ENCODE peak calls at places on chromosomes 3 and 15, in four cellular contexts. L is GM12891, S is GM12878, M is K562. F is an unnamed sample.
A peak's percentile ranks its signal among the peaks of the same experiment; 100 is the strongest.

GRCh38 chr3:189530822-189531221 is 100.4 kb upstream of the TP63 start:
- DNase-seq in L (no peak), S (no peak), M (no peak), F (no peak)

GRCh38 chr3:43995078-43995928 is 246.4 kb upstream of the TOPAZ1 start:
- DNase-seq in L (no peak), S (no peak), M (no peak), F (no peak)

GRCh38 chr3:122324871-122325323 is at the start of gene CSTA:
- DNase-seq in L (no peak), S (no peak), M (no peak), F (peak; percentile 74)

GRCh38 chr15:70471517-70471916 is 291.8 kb downstream of the UACA start:
- DNase-seq in L (no peak), S (no peak), M (no peak), F (no peak)

GRCh38 chr3:132347095-132347494 is 29.9 kb downstream of the ACP3 start:
- DNase-seq in L (no peak), S (no peak), M (no peak), F (no peak)

GRCh38 chr3:21846976-21847375 is 96.0 kb upstream of the ZNF385D start:
- DNase-seq in L (no peak), S (no peak), M (no peak), F (no peak)

GRCh38 chr3:44227622-44228021 is 14.1 kb upstream of the TOPAZ1 start:
- DNase-seq in L (no peak), S (no peak), M (no peak), F (peak; percentile 47)

GRCh38 chr3:14208977-14209394 is 30.4 kb downstream of the LSM3 start:
- DNase-seq in L (no peak), S (no peak), M (no peak), F (no peak)

GRCh38 chr3:71813073-71813472 is 28.1 kb upstream of the PROK2 start:
- DNase-seq in L (no peak), S (no peak), M (no peak), F (no peak)

GRCh38 chr3:132660056-132660744 is at the start of gene UBA5:
- DNase-seq in L (peak; percentile 69), S (peak; percentile 30), M (peak; percentile 75), F (peak; percentile 50)

DNA sequence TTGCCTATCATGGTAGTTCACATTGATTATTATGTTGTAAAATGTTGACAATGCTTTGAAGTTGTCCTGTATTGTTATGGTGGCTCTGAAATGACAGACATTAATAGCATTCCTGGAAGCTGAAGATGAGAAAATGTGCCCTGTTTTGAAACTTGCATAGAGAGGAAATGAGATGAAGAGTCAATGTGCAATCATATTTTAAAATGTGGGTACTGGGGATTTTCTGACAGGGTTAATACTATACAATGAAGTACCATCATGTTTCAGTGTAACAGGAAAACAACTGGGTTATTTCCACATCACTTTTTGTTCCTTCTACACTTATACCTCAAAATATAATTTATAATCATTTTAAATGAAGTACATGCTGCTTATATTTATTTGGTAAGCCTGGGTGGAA is 2.9 kb downstream of the RBMS3 start:
- DNase-seq in L (no peak), S (no peak), M (no peak), F (no peak)
- TF ChIP-seq SPI1 in L (peak; percentile 31), S (peak; percentile 14), M (no peak), F (no peak)

DNA sequence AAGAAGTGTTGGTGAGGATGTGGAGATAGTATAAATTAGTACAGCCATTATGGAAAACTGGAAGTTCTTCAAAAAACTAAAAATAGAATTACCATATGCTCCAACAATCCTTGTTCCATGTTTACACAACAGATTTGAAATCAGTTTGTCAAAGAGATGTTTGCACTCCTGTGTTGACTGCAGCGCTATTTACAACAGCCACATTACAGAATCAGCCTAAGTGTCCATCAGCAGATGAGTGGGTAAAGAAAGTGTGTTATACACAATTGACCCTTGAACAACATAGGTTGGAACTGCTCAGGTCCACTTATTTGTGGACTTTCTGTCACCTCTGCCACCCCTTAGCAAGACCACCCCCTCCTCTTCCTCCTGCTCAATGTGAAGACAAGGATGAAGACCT is 34.7 kb downstream of the LMLN start:
- DNase-seq in L (no peak), S (no peak), M (no peak), F (no peak)
- TF ChIP-seq SPI1 in L (no peak), S (no peak), M (no peak), F (no peak)

GRCh38 chr3:99808163-99808794 is 9.4 kb upstream of the CMSS1 start:
- DNase-seq in L (no peak), S (no peak), M (peak; percentile 58), F (peak; percentile 42)
- TF ChIP-seq SPI1 in L (no peak), S (no peak), M (no peak), F (no peak)

DNA sequence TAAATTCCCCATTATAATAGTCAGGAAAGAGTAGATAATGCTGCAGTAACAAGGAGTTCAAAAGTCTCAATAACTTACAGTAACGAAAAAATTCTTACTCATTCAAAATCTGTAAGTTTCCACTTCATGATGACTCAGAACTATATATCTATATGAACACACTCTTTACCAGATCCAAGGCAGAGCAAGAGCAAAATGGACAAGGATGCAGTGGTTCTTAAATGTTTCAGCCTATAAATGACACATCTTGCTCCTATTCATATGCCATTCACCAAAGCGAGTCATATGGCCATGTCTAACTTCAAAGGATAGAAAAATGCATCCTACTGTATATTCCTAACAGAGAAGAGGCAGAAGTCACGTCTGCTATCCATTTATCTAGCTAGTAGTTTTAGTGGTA is 787.7 kb downstream of the NAALADL2 start:
- DNase-seq in L (no peak), S (no peak), M (no peak), F (no peak)
- TF ChIP-seq SPI1 in L (no peak), S (no peak), M (no peak), F (no peak)